ENCODE peak calls at places on chromosomes 16 and 17, in nine cellular contexts. L, P, A, M, W, X, I, O and Q are unnamed samples.
A peak's percentile ranks its signal among the peaks of the same experiment; 100 is the strongest.

GRCh38 chr17:76199466-76199865 is 40.8 kb downstream of the RNF157 start:
- DNase-seq in M (no peak), I (no peak), W (no peak), P (no peak), X (no peak), A (no peak), L (no peak), O (no peak), Q (no peak)

GRCh38 chr16:68790130-68790761 is 53.1 kb upstream of the TANGO6 start:
- DNase-seq in O (peak; percentile 50), L (no peak), I (peak; percentile 69), X (no peak), W (no peak), M (no peak), P (peak; percentile 75), A (peak; percentile 18), Q (peak; percentile 32)

GRCh38 chr16:80719573-80719972 is 84.8 kb downstream of the CDYL2 start:
- DNase-seq in W (no peak), P (no peak), X (no peak), M (peak; percentile 58), O (no peak), A (no peak), I (no peak), L (no peak), Q (no peak)

GRCh38 chr17:66580601-66581385 is 254.1 kb upstream of the CACNG5 start:
- DNase-seq in X (peak; percentile 60), M (peak; percentile 80), I (peak; percentile 28), L (no peak), W (no peak), A (peak; percentile 43), P (peak; percentile 23), O (no peak), Q (no peak)

GRCh38 chr16:19879241-19879792 is 5.3 kb downstream of the GPRC5B start:
- DNase-seq in P (peak; percentile 68), L (no peak), A (no peak), X (peak; percentile 21), I (peak; percentile 68), O (no peak), W (no peak), M (no peak), Q (peak; percentile 58)

GRCh38 chr16:71803305-71803690 is 5.3 kb downstream of the AP1G1 start:
- DNase-seq in W (no peak), M (no peak), I (no peak), O (no peak), A (no peak), X (no peak), L (no peak), P (no peak), Q (no peak)

GRCh38 chr17:70298929-70299529 is 129.7 kb downstream of the KCNJ2 start:
- DNase-seq in O (no peak), L (no peak), M (no peak), I (no peak), X (no peak), W (no peak), P (no peak), A (no peak), Q (no peak)

GRCh38 chr17:41917957-41918391 is 777 bp downstream of the ACLY start:
- DNase-seq in O (peak; percentile 66), X (peak; percentile 52), W (peak; percentile 60), L (no peak), M (peak; percentile 70), I (peak; percentile 31), P (peak; percentile 44), A (peak; percentile 61), Q (peak; percentile 69)

GRCh38 chr16:1776991-1777374 is 4.0 kb upstream of the MRPS34 start:
- DNase-seq in P (no peak), O (no peak), W (no peak), M (no peak), X (no peak), A (no peak), L (no peak), I (no peak), Q (no peak)

GRCh38 chr16:1779234-1779701 is 3.1 kb downstream of the SPSB3 start:
- DNase-seq in I (no peak), X (no peak), L (no peak), A (no peak), O (no peak), M (no peak), P (no peak), W (no peak), Q (no peak)

GRCh38 chr16:1779741-1780676 is 2.4 kb downstream of the SPSB3 start:
- DNase-seq in A (no peak), X (peak; percentile 72), I (no peak), O (no peak), L (no peak), W (no peak), P (no peak), M (no peak), Q (no peak)

GRCh38 chr16:1777375-1778199 is 4.7 kb upstream of the MRPS34 start:
- DNase-seq in M (no peak), O (no peak), L (no peak), W (no peak), P (no peak), X (no peak), A (no peak), I (no peak), Q (no peak)

GRCh38 chr16:1778200-1779179 is 3.9 kb downstream of the SPSB3 start:
- DNase-seq in A (no peak), W (no peak), X (no peak), M (no peak), O (no peak), L (no peak), P (no peak), I (no peak), Q (no peak)
- TF ChIP-seq POLR2A in A (no peak), W (no peak), X (no peak), M (no peak), O (no peak), L (no peak), P (no peak), I (no peak), Q (no peak)

GRCh38 chr17:61209099-61209439 is 190.6 kb upstream of the TBX2 start:
- DNase-seq in I (no peak), A (no peak), L (no peak), P (no peak), X (no peak), W (no peak), M (no peak), O (no peak), Q (no peak)

GRCh38 chr17:61205931-61206330 is 193.7 kb upstream of the TBX2 start:
- DNase-seq in O (no peak), P (no peak), W (no peak), A (no peak), L (no peak), X (no peak), I (peak; percentile 31), M (no peak), Q (no peak)

GRCh38 chr17:61206922-61207321 is 192.7 kb upstream of the TBX2 start:
- DNase-seq in W (no peak), P (no peak), M (no peak), I (no peak), X (no peak), L (no peak), O (no peak), A (no peak), Q (no peak)

GRCh38 chr17:61209524-61209923 is 190.1 kb upstream of the TBX2 start:
- DNase-seq in O (no peak), X (no peak), W (no peak), A (no peak), M (no peak), L (no peak), P (no peak), I (no peak), Q (peak; percentile 9)

GRCh38 chr17:61208301-61209098 is 191.1 kb upstream of the TBX2 start:
- DNase-seq in M (no peak), P (no peak), X (no peak), I (peak; percentile 64), W (no peak), L (no peak), O (peak; percentile 70), A (no peak), Q (peak; percentile 16)
- H3K4me3 ChIP-seq in M (no peak overlapping the region), P (no peak overlapping the region), X (peak overlapping the region; percentile 37), I (peak overlapping the region; percentile 3), W (peak overlapping the region; percentile 43), L (peak overlapping the region; percentile 38), O (no peak overlapping the region), A (peak overlapping the region; percentile 8), Q (peak overlapping the region; percentile 23)

DNA sequence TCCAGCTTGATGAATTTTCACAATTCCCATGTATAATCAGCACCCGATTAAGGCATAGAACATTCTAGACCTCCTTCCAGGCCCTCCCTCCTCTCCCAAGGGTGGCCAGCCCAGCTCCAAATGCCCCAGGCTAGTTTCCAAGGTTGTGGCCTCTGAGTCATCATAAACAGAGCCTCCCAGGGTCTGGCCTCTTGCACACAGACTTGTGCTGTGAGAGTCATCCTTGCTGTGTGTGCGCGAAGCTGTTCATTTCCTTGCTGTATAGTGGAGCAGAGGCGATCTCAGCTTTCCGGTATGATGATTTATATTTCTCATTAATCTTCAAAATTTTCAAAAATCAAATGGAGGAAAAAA is 20.5 kb upstream of the JPH3 start:
- DNase-seq in W (no peak), I (peak; percentile 98), O (peak; percentile 24), M (peak; percentile 76), A (peak; percentile 85), X (peak; percentile 91), L (peak; percentile 7), P (peak; percentile 12), Q (peak; percentile 67)
- H3K27ac ChIP-seq in W (peak overlapping the region; percentile 95), I (peak overlapping the region; percentile 94), O (peak overlapping the region; percentile 79), M (peak overlapping the region; percentile 91), A (peak overlapping the region; percentile 94), X (peak overlapping the region; percentile 95), L (peak overlapping the region; percentile 87), P (peak overlapping the region; percentile 81), Q (peak overlapping the region; percentile 38)

GRCh38 chr16:28923231-28923587 is 1.8 kb downstream of the RABEP2 start:
- DNase-seq in P (no peak), A (no peak), W (no peak), O (no peak), L (no peak), M (no peak), X (no peak), I (no peak), Q (no peak)

GRCh38 chr16:28924399-28924761 is 658 bp downstream of the RABEP2 start:
- DNase-seq in I (no peak), X (no peak), M (no peak), L (no peak), O (no peak), W (no peak), A (no peak), P (no peak), Q (no peak)

GRCh38 chr16:28924762-28925385 is at the start of gene RABEP2:
- DNase-seq in L (peak; percentile 80), M (peak; percentile 99), X (peak; percentile 94), W (peak; percentile 98), P (peak; percentile 99), I (peak; percentile 78), A (peak; percentile 96), O (peak; percentile 99), Q (peak; percentile 99)

GRCh38 chr16:28925386-28926228 is 569 bp upstream of the RABEP2 start:
- DNase-seq in W (peak; percentile 70), O (peak; percentile 78), X (peak; percentile 86), M (peak; percentile 86), L (peak; percentile 61), P (peak; percentile 62), A (peak; percentile 77), I (peak; percentile 68), Q (peak; percentile 69)

GRCh38 chr16:28923652-28924398 is 1.2 kb downstream of the RABEP2 start:
- DNase-seq in L (no peak), A (no peak), W (no peak), I (no peak), P (no peak), M (peak; percentile 88), X (no peak), O (no peak), Q (peak; percentile 42)
- TF ChIP-seq POLR2A in L (no peak), A (no peak), W (no peak), I (no peak), P (no peak), M (no peak), X (no peak), O (no peak), Q (no peak)